ENCODE peak calls at places on chromosomes 13 and 19, in seven cellular contexts. I, A, G, M, U, W and K are unnamed samples.

GRCh38 chr19:34816708-34817107 is 43.7 kb upstream of the ZNF599 start:
- DNase-seq in I (no peak), G (no peak), M (no peak), A (no peak), W (no peak), U (no peak), K (no peak)

GRCh38 chr19:397321-397720 is 11.6 kb downstream of the C2CD4C start:
- DNase-seq in I (no peak), U (no peak), M (no peak), A (no peak), W (no peak), G (no peak), K (no peak)

GRCh38 chr13:27774651-27775050 is 17.6 kb upstream of the GSX1 start:
- DNase-seq in U (no peak), M (no peak), W (no peak), I (no peak), A (no peak), G (no peak), K (no peak)

GRCh38 chr13:59771272-59771671 is 392.5 kb downstream of the DIAPH3 start:
- DNase-seq in M (no peak), W (peak; percentile 43), G (no peak), U (no peak), I (no peak), A (no peak), K (no peak)

GRCh38 chr13:99895428-99895998 is 76.1 kb downstream of the ZIC5 start:
- DNase-seq in U (no peak), M (no peak), W (peak; percentile 49), G (no peak), A (peak; percentile 80), I (no peak), K (no peak)

GRCh38 chr13:45121421-45121820 is 1.1 kb downstream of the GTF2F2 start:
- DNase-seq in W (peak; percentile 54), G (no peak), U (no peak), M (no peak), I (no peak), A (no peak), K (no peak)

GRCh38 chr13:95099541-95099940 is 201.7 kb downstream of the ABCC4 start:
- DNase-seq in M (no peak), A (no peak), G (no peak), U (no peak), W (no peak), I (peak; percentile 68), K (no peak)

GRCh38 chr19:13083627-13084026 is 19.0 kb downstream of the LYL1 start:
- DNase-seq in M (peak; percentile 9), I (no peak), A (no peak), G (no peak), U (no peak), W (no peak), K (no peak)

GRCh38 chr13:23610966-23611486 is 40.8 kb downstream of the TNFRSF19 start:
- DNase-seq in W (no peak), U (no peak), G (no peak), M (no peak), A (no peak), I (no peak), K (no peak)

GRCh38 chr19:45187421-45188100 is 9.0 kb downstream of the BLOC1S3 start:
- DNase-seq in W (peak; percentile 93), A (no peak), G (no peak), I (no peak), U (no peak), M (no peak), K (no peak)

GRCh38 chr19:13102666-13103584 is at the start of gene LYL1:
- DNase-seq in U (no peak), I (no peak), W (peak; percentile 79), G (peak; percentile 77), A (peak; percentile 94), M (peak; percentile 93), K (no peak)

GRCh38 chr19:11138659-11139526 is 16.7 kb downstream of the SPC24 start:
- DNase-seq in M (peak; percentile 90), U (peak; percentile 60), A (peak; percentile 82), W (peak; percentile 52), G (peak; percentile 68), I (no peak), K (peak; percentile 87)

GRCh38 chr19:35220315-35220921 is 8.1 kb downstream of the FAM187B start:
- DNase-seq in U (no peak), I (no peak), M (no peak), G (no peak), W (peak; percentile 36), A (no peak), K (no peak)

GRCh38 chr13:106515635-106516254 is 19.7 kb downstream of the EFNB2 start:
- DNase-seq in M (no peak), A (no peak), W (no peak), G (no peak), U (no peak), I (no peak), K (no peak)

GRCh38 chr19:42433503-42434260 is 6.5 kb upstream of the LIPE start:
- DNase-seq in G (peak; percentile 86), A (no peak), U (peak; percentile 80), M (peak; percentile 88), W (peak; percentile 86), I (no peak), K (peak; percentile 76)

GRCh38 chr19:17469371-17470203 is 737 bp upstream of the SLC27A1 start:
- DNase-seq in W (peak; percentile 98), M (peak; percentile 97), G (peak; percentile 94), U (peak; percentile 99), I (peak; percentile 82), A (peak; percentile 94), K (peak; percentile 94)

GRCh38 chr13:48640767-48641166 is 13.0 kb upstream of the CYSLTR2 start:
- DNase-seq in W (no peak), I (no peak), U (no peak), M (no peak), A (no peak), G (no peak), K (no peak)

DNA sequence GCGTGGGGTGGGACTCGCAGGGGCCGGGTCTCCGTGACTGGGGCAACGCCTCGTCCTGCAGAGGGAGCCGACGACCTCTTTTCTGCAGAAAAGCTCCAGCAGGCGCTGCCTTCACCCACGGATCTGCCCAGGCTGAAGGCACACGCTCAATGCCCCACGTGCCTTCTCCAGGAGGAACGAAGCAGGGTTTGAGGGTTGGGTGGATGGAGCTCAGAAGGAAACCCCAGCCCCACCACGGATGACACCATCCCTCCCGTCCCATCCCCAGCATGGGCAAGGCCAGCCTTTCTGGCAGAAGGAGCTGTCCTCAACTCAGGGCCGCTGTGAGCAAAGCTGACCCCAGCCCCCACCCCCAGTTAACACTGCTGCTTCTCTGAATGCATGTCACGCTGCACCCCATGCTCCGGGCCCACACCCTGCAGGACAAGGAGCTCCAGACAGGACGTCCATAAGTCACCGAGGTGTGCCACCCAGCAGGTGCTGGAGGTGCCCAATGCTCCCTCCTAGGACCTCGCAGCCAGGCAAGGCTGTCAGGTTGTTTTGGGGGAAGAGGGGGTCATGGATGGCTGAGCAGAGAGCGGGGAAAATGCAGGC is 7.4 kb downstream of the C19orf25 start:
- DNase-seq in U (no peak), W (no peak), M (no peak), I (no peak), A (peak; percentile 29), G (peak; percentile 57), K (no peak)
- H3K4me3 ChIP-seq in U (no peak overlapping the region), W (peak overlapping the region; percentile 63), M (no peak overlapping the region), I (no peak overlapping the region), A (no peak overlapping the region), G (no peak overlapping the region), K (no peak overlapping the region)

DNA sequence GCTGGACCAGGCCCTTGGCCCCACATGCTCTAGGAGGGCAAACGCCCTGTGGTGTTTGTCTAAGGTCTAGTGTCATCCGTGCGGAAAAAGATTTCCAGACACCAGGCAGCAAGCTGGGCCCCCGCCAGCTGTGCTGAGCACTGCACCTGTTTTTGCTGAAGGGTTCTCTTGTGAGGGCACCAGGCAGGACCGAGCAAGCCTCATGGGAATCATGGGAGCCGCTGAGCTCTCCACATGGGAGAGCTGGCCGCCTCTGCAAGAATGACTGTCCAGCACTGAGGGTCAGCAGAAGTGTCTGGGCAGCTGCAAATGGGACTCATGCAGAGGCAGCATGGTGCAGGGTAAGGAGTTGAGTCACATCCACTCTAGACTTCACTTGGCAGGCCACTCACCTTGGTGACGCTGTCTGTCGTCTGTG is 12.0 kb downstream of the B3GNT8 start:
- DNase-seq in A (no peak), W (no peak), M (no peak), I (no peak), G (no peak), U (no peak), K (no peak)
- H3K4me1 ChIP-seq in A (peaks cover 24% of the 10 kb centered on the region), W (no peaks in the 10 kb centered on the region), M (peaks cover 15% of the 10 kb centered on the region), I (no peaks in the 10 kb centered on the region), G (peaks cover 2% of the 10 kb centered on the region), U (no peaks in the 10 kb centered on the region), K (no peaks in the 10 kb centered on the region)

DNA sequence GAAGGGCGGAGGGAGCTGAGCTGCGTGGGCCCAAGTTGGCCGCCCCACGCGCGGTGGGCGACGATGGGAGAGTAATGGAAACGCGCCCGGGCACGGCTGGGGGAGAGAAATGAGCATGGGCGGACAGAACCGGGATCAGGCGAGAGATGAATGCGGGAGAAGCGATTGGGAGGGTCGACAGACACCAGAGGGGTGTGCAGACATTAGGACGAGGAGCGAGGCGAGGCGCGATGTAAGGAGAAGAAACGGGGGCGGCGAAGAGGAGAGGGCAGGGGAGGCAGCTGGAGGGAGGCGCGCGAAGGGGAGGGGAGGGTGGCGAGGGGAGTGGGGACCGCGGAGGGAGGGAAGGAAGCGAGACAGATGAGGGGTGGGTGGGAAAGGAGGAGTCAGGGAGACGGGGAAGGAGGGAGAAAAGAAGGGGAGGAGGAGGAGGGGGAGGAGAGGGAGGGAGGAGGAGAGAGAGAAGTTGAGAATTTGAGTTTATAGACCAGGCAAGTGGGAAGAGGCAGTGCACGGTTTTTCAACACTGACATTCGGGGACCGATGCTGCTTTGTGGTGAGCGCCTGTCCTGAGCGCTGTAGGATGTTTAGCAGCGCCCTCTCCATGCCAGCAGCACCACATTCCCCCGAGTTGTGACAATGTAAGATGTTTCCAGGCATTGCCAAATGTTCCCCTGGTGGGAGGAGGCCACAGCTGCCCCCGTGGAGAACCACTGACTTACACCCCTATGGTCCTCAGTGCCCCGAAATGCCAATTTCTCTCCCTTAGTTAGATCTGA is at the start of gene SHISA7:
- DNase-seq in A (no peak), W (peak; percentile 69), M (no peak), I (no peak), U (no peak), G (no peak), K (no peak)
- H3K27me3 ChIP-seq in A (no peaks in the 10 kb centered on the region), W (peaks cover 94% of the 10 kb centered on the region), M (no peaks in the 10 kb centered on the region), I (peaks cover 21% of the 10 kb centered on the region), U (no peaks in the 10 kb centered on the region), G (no peaks in the 10 kb centered on the region), K (peaks cover 52% of the 10 kb centered on the region)

GRCh38 chr13:60931858-60932546 is 483.6 kb downstream of the PCDH20 start:
- DNase-seq in A (no peak), U (no peak), W (no peak), M (no peak), G (no peak), I (peak; percentile 12), K (no peak)
- H3K4me3 ChIP-seq in A (no peak overlapping the region), U (no peak overlapping the region), W (no peak overlapping the region), M (no peak overlapping the region), G (no peak overlapping the region), I (no peak overlapping the region), K (no peak overlapping the region)